ENCODE peak calls at places on chromosomes 2 and 18, in nine cellular contexts. One of them, this sample, is unnamed.

GRCh38 chr18:74155276-74155675 is 7.0 kb downstream of the TIMM21 start:
- DNase-seq in IMR-90: peak; percentile 64
- DNase-seq in uterus: no peak
- DNase-seq in OCI-LY7: no peak
- DNase-seq in lower lobe of right lung: no peak
- DNase-seq in cardiac fibroblast: no peak
- DNase-seq in HCT116: no peak
- DNase-seq in transverse colon: no peak
- DNase-seq in HL-60: no peak
- DNase-seq in this sample: no peak

GRCh38 chr2:72973566-72974435 is 56.5 kb downstream of the EMX1 start:
- DNase-seq in uterus: no peak
- DNase-seq in cardiac fibroblast: peak; percentile 69
- DNase-seq in transverse colon: peak; percentile 41
- DNase-seq in HCT116: peak; percentile 36
- DNase-seq in HL-60: peak; percentile 59
- DNase-seq in IMR-90: peak; percentile 58
- DNase-seq in lower lobe of right lung: no peak
- DNase-seq in OCI-LY7: peak; percentile 75
- DNase-seq in this sample: peak; percentile 55

GRCh38 chr18:22048932-22049615 is 120.3 kb upstream of the GATA6 start:
- DNase-seq in HCT116: no peak
- DNase-seq in cardiac fibroblast: no peak
- DNase-seq in IMR-90: no peak
- DNase-seq in lower lobe of right lung: no peak
- DNase-seq in HL-60: no peak
- DNase-seq in uterus: no peak
- DNase-seq in OCI-LY7: no peak
- DNase-seq in transverse colon: no peak
- DNase-seq in this sample: no peak

GRCh38 chr2:17319090-17319489 is 199.2 kb downstream of the RAD51AP2 start:
- DNase-seq in IMR-90: no peak
- DNase-seq in lower lobe of right lung: no peak
- DNase-seq in cardiac fibroblast: no peak
- DNase-seq in OCI-LY7: no peak
- DNase-seq in uterus: no peak
- DNase-seq in HCT116: no peak
- DNase-seq in HL-60: no peak
- DNase-seq in transverse colon: no peak
- DNase-seq in this sample: no peak

GRCh38 chr18:12750708-12751502 is 48.1 kb downstream of the PSMG2 start:
- DNase-seq in lower lobe of right lung: no peak
- DNase-seq in HCT116: no peak
- DNase-seq in IMR-90: no peak
- DNase-seq in OCI-LY7: no peak
- DNase-seq in cardiac fibroblast: no peak
- DNase-seq in uterus: no peak
- DNase-seq in HL-60: no peak
- DNase-seq in transverse colon: no peak
- DNase-seq in this sample: no peak

GRCh38 chr2:225932741-225933413 is 533.4 kb downstream of the NYAP2 start:
- DNase-seq in HL-60: no peak
- DNase-seq in HCT116: no peak
- DNase-seq in transverse colon: no peak
- DNase-seq in uterus: no peak
- DNase-seq in lower lobe of right lung: no peak
- DNase-seq in cardiac fibroblast: no peak
- DNase-seq in IMR-90: peak; percentile 43
- DNase-seq in OCI-LY7: no peak
- DNase-seq in this sample: no peak

GRCh38 chr2:21772624-21773023 is 648.9 kb downstream of the TDRD15 start:
- DNase-seq in HCT116: no peak
- DNase-seq in uterus: no peak
- DNase-seq in cardiac fibroblast: peak; percentile 2
- DNase-seq in lower lobe of right lung: no peak
- DNase-seq in IMR-90: peak; percentile 98
- DNase-seq in transverse colon: no peak
- DNase-seq in HL-60: no peak
- DNase-seq in OCI-LY7: no peak
- DNase-seq in this sample: no peak

GRCh38 chr2:227415538-227416424 is 28.0 kb upstream of the SCYGR1 start:
- DNase-seq in HCT116: no peak
- DNase-seq in HL-60: peak; percentile 81
- DNase-seq in lower lobe of right lung: peak; percentile 75
- DNase-seq in uterus: no peak
- DNase-seq in cardiac fibroblast: peak; percentile 92
- DNase-seq in OCI-LY7: no peak
- DNase-seq in IMR-90: peak; percentile 69
- DNase-seq in transverse colon: no peak
- DNase-seq in this sample: peak; percentile 85

GRCh38 chr2:42239289-42239661 is 70.1 kb downstream of the EML4 start:
- DNase-seq in lower lobe of right lung: no peak
- DNase-seq in IMR-90: no peak
- DNase-seq in HCT116: no peak
- DNase-seq in HL-60: no peak
- DNase-seq in OCI-LY7: no peak
- DNase-seq in uterus: no peak
- DNase-seq in transverse colon: no peak
- DNase-seq in cardiac fibroblast: no peak
- DNase-seq in this sample: no peak

GRCh38 chr2:42238644-42239288 is 69.6 kb downstream of the EML4 start:
- DNase-seq in transverse colon: peak; percentile 60
- DNase-seq in uterus: peak; percentile 27
- DNase-seq in HCT116: peak; percentile 6
- DNase-seq in OCI-LY7: peak; percentile 76
- DNase-seq in IMR-90: no peak
- DNase-seq in cardiac fibroblast: peak; percentile 28
- DNase-seq in HL-60: peak; percentile 34
- DNase-seq in lower lobe of right lung: peak; percentile 58
- DNase-seq in this sample: peak; percentile 16

GRCh38 chr2:42239811-42240210 is 70.7 kb downstream of the EML4 start:
- DNase-seq in lower lobe of right lung: no peak
- DNase-seq in OCI-LY7: no peak
- DNase-seq in IMR-90: no peak
- DNase-seq in uterus: no peak
- DNase-seq in HCT116: no peak
- DNase-seq in transverse colon: no peak
- DNase-seq in HL-60: no peak
- DNase-seq in cardiac fibroblast: no peak
- DNase-seq in this sample: no peak

GRCh38 chr2:42243297-42243696 is 74.1 kb downstream of the EML4 start:
- DNase-seq in lower lobe of right lung: no peak
- DNase-seq in transverse colon: no peak
- DNase-seq in HCT116: no peak
- DNase-seq in HL-60: no peak
- DNase-seq in cardiac fibroblast: no peak
- DNase-seq in uterus: no peak
- DNase-seq in IMR-90: no peak
- DNase-seq in OCI-LY7: no peak
- DNase-seq in this sample: no peak

GRCh38 chr2:42241517-42241916 is 72.4 kb downstream of the EML4 start:
- DNase-seq in lower lobe of right lung: no peak
- DNase-seq in cardiac fibroblast: no peak
- DNase-seq in IMR-90: no peak
- DNase-seq in transverse colon: no peak
- DNase-seq in HCT116: no peak
- DNase-seq in OCI-LY7: no peak
- DNase-seq in HL-60: no peak
- DNase-seq in uterus: no peak
- DNase-seq in this sample: no peak
- H3K4me3 ChIP-seq in lower lobe of right lung: no peak overlapping the region
- H3K4me3 ChIP-seq in cardiac fibroblast: no peak overlapping the region
- H3K4me3 ChIP-seq in IMR-90: no peak overlapping the region
- H3K4me3 ChIP-seq in transverse colon: no peak overlapping the region
- H3K4me3 ChIP-seq in HCT116: no peak overlapping the region
- H3K4me3 ChIP-seq in OCI-LY7: no peak overlapping the region
- H3K4me3 ChIP-seq in HL-60: no peak overlapping the region
- H3K4me3 ChIP-seq in uterus: no peak overlapping the region
- H3K4me3 ChIP-seq in this sample: no peak overlapping the region

DNA sequence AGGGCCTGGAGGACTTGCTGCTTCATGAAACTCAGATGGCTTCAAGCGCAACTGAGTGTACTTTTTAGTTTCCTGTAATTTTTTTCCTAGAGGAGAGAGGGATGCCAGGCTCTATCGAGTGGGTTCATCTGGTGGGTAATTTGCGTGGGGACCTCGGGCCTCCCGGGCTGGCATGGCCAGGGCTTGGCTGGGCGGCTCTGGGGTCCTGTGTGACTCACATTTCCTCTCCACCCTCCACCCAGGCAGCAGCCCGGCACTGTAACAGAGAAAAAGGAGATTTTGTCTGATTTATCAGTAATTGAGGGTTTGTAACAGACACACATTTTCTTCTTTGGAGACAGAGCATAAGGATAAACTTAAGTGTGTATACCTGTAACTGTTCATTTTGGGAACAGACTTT is 64.2 kb downstream of the NFATC1 start:
- DNase-seq in uterus: no peak
- DNase-seq in HL-60: no peak
- DNase-seq in cardiac fibroblast: peak; percentile 22
- DNase-seq in HCT116: no peak
- DNase-seq in IMR-90: no peak
- DNase-seq in lower lobe of right lung: no peak
- DNase-seq in transverse colon: no peak
- DNase-seq in OCI-LY7: peak; percentile 16
- DNase-seq in this sample: no peak
- H3K4me3 ChIP-seq in uterus: no peak overlapping the region
- H3K4me3 ChIP-seq in HL-60: no peak overlapping the region
- H3K4me3 ChIP-seq in cardiac fibroblast: no peak overlapping the region
- H3K4me3 ChIP-seq in HCT116: no peak overlapping the region
- H3K4me3 ChIP-seq in IMR-90: no peak overlapping the region
- H3K4me3 ChIP-seq in lower lobe of right lung: no peak overlapping the region
- H3K4me3 ChIP-seq in transverse colon: no peak overlapping the region
- H3K4me3 ChIP-seq in OCI-LY7: peak overlapping the region; percentile 53
- H3K4me3 ChIP-seq in this sample: no peak overlapping the region

GRCh38 chr2:37812414-37812813 is 112.7 kb upstream of the RMDN2 start:
- DNase-seq in HL-60: no peak
- DNase-seq in uterus: no peak
- DNase-seq in transverse colon: no peak
- DNase-seq in lower lobe of right lung: no peak
- DNase-seq in HCT116: no peak
- DNase-seq in OCI-LY7: peak; percentile 10
- DNase-seq in cardiac fibroblast: peak; percentile 48
- DNase-seq in IMR-90: no peak
- DNase-seq in this sample: peak; percentile 51

GRCh38 chr2:37809525-37809924 is 115.6 kb upstream of the RMDN2 start:
- DNase-seq in OCI-LY7: no peak
- DNase-seq in cardiac fibroblast: peak; percentile 73
- DNase-seq in IMR-90: peak; percentile 65
- DNase-seq in uterus: peak; percentile 44
- DNase-seq in HL-60: no peak
- DNase-seq in lower lobe of right lung: no peak
- DNase-seq in transverse colon: peak; percentile 31
- DNase-seq in HCT116: peak; percentile 12
- DNase-seq in this sample: peak; percentile 86

GRCh38 chr2:37812941-37813730 is 112.0 kb upstream of the RMDN2 start:
- DNase-seq in cardiac fibroblast: no peak
- DNase-seq in HCT116: no peak
- DNase-seq in IMR-90: no peak
- DNase-seq in OCI-LY7: no peak
- DNase-seq in HL-60: no peak
- DNase-seq in uterus: no peak
- DNase-seq in lower lobe of right lung: no peak
- DNase-seq in transverse colon: no peak
- DNase-seq in this sample: no peak

GRCh38 chr2:37816036-37816435 is 109.1 kb upstream of the RMDN2 start:
- DNase-seq in transverse colon: no peak
- DNase-seq in OCI-LY7: no peak
- DNase-seq in lower lobe of right lung: no peak
- DNase-seq in uterus: no peak
- DNase-seq in IMR-90: no peak
- DNase-seq in cardiac fibroblast: no peak
- DNase-seq in HL-60: no peak
- DNase-seq in HCT116: no peak
- DNase-seq in this sample: no peak

DNA sequence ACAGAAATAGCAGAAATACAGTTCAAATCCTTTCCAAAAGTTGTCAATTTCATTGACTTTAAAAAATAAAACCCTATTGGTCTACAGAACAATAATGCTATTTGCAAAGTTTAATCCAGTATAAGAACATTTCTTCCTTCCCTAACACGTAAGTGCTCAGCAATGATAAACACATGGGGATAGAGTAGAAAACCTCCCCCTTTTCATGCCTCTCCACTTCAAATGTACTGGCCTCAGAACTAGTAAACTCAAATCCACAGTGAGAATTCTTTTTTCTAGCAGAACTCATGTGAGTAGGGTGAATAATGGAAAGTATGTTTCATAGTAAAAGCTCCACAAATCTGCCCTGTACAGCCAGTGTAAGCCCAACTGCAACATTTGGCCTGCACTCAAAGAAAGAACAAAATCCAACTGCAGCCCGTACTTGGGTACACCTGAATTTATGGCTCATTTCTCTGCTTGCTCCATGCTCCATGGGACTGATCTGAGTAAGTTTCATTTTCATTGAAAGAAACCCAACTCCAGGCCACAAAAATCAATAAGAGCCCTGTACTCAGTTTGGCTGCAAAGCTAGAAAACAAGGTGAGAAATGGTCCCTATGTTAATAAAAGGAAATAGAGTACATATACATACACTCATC is 115.0 kb upstream of the RMDN2 start:
- DNase-seq in OCI-LY7: no peak
- DNase-seq in lower lobe of right lung: no peak
- DNase-seq in cardiac fibroblast: no peak
- DNase-seq in uterus: no peak
- DNase-seq in transverse colon: no peak
- DNase-seq in IMR-90: peak; percentile 49
- DNase-seq in HCT116: no peak
- DNase-seq in HL-60: no peak
- DNase-seq in this sample: no peak
- H3K4me3 ChIP-seq in OCI-LY7: no peak overlapping the region
- H3K4me3 ChIP-seq in lower lobe of right lung: no peak overlapping the region
- H3K4me3 ChIP-seq in cardiac fibroblast: no peak overlapping the region
- H3K4me3 ChIP-seq in uterus: no peak overlapping the region
- H3K4me3 ChIP-seq in transverse colon: no peak overlapping the region
- H3K4me3 ChIP-seq in IMR-90: no peak overlapping the region
- H3K4me3 ChIP-seq in HCT116: no peak overlapping the region
- H3K4me3 ChIP-seq in HL-60: no peak overlapping the region
- H3K4me3 ChIP-seq in this sample: no peak overlapping the region

GRCh38 chr2:88831071-88831791 is 139.8 kb downstream of the RPIA start:
- DNase-seq in IMR-90: no peak
- DNase-seq in uterus: no peak
- DNase-seq in OCI-LY7: peak; percentile 35
- DNase-seq in lower lobe of right lung: no peak
- DNase-seq in HL-60: no peak
- DNase-seq in HCT116: no peak
- DNase-seq in transverse colon: no peak
- DNase-seq in cardiac fibroblast: no peak
- DNase-seq in this sample: no peak

GRCh38 chr2:88831792-88832248 is 140.3 kb downstream of the RPIA start:
- DNase-seq in HCT116: peak; percentile 42
- DNase-seq in uterus: no peak
- DNase-seq in cardiac fibroblast: peak; percentile 34
- DNase-seq in transverse colon: peak; percentile 83
- DNase-seq in lower lobe of right lung: peak; percentile 79
- DNase-seq in OCI-LY7: peak; percentile 98
- DNase-seq in HL-60: peak; percentile 71
- DNase-seq in IMR-90: peak; percentile 16
- DNase-seq in this sample: peak; percentile 22

GRCh38 chr2:88834376-88834775 is 142.9 kb downstream of the RPIA start:
- DNase-seq in uterus: no peak
- DNase-seq in HL-60: no peak
- DNase-seq in IMR-90: no peak
- DNase-seq in OCI-LY7: no peak
- DNase-seq in HCT116: no peak
- DNase-seq in lower lobe of right lung: no peak
- DNase-seq in cardiac fibroblast: no peak
- DNase-seq in transverse colon: no peak
- DNase-seq in this sample: no peak

GRCh38 chr2:88832256-88832991 is 141.0 kb downstream of the RPIA start:
- DNase-seq in HCT116: no peak
- DNase-seq in IMR-90: no peak
- DNase-seq in HL-60: no peak
- DNase-seq in OCI-LY7: peak; percentile 92
- DNase-seq in lower lobe of right lung: no peak
- DNase-seq in cardiac fibroblast: no peak
- DNase-seq in transverse colon: peak; percentile 26
- DNase-seq in uterus: no peak
- DNase-seq in this sample: no peak

DNA sequence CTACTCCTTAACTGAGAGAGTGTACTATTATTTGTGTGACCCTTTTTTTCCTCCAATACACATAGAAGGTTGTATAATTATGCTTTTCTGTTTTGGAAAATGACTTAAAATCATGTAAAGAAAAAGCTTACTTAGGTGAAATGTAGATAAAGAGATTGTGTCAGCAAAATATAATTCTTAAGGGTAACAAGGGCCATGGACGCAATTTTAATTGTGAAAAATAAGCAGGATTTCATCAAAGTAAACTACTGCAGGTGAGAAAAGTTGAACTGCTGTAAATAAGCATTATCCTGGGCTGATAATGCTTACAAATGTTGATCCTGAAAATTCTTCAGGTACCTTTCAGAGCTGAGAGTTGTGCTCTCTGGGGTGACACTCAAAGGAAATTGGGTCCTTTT is 141.5 kb downstream of the RPIA start:
- DNase-seq in uterus: no peak
- DNase-seq in IMR-90: no peak
- DNase-seq in HL-60: no peak
- DNase-seq in lower lobe of right lung: no peak
- DNase-seq in OCI-LY7: peak; percentile 52
- DNase-seq in transverse colon: no peak
- DNase-seq in cardiac fibroblast: no peak
- DNase-seq in HCT116: no peak
- DNase-seq in this sample: no peak
- H3K4me3 ChIP-seq in uterus: no peak overlapping the region
- H3K4me3 ChIP-seq in IMR-90: no peak overlapping the region
- H3K4me3 ChIP-seq in HL-60: no peak overlapping the region
- H3K4me3 ChIP-seq in lower lobe of right lung: no peak overlapping the region
- H3K4me3 ChIP-seq in OCI-LY7: peak overlapping the region; percentile 66
- H3K4me3 ChIP-seq in transverse colon: no peak overlapping the region
- H3K4me3 ChIP-seq in cardiac fibroblast: no peak overlapping the region
- H3K4me3 ChIP-seq in HCT116: no peak overlapping the region
- H3K4me3 ChIP-seq in this sample: no peak overlapping the region

This sample was measured in fibroblast of the aortic adventitia.